ENCODE peak calls at places on chromosome 15, in nine cellular contexts. D is C1 segment of cervical spinal cord; U is activated T-cell treated with anti-CD3 and anti-CD28 coated beads for 1 hour; A is nephron progenitor cell; R is B cell; T is NCI-H1930; G is activated CD8-positive, alpha-beta memory T cell treated with anti-CD3 and anti-CD28 coated beads, Interleukin-2, amount 10 ng/mL, durations not matched to agents 7 days and 5 days; I is AG04449; Y is A172. J is an unnamed sample.

GRCh38 chr15:64599716-64600115 is 139.3 kb downstream of the ZNF609 start:
- DNase-seq in D (no peak), U (no peak), A (no peak), R (no peak), T (no peak), G (no peak), I (no peak), Y (peak), J (no peak)

GRCh38 chr15:68652141-68652540 is 73.3 kb downstream of the CORO2B start:
- DNase-seq in D (no peak), U (no peak), A (no peak), R (no peak), T (no peak), G (no peak), I (no peak), Y (peak), J (no peak)

GRCh38 chr15:70473623-70474366 is 289.6 kb downstream of the UACA start:
- DNase-seq in D (no peak), U (no peak), A (no peak), R (no peak), T (no peak), G (no peak), I (no peak), Y (no peak), J (no peak)

GRCh38 chr15:77002436-77002835 is 7.5 kb downstream of the PSTPIP1 start:
- DNase-seq in D (no peak), U (no peak), A (no peak), R (peak), T (no peak), G (no peak), I (no peak), Y (no peak), J (no peak)

GRCh38 chr15:60353245-60353940 is 44.4 kb downstream of the ANXA2 start:
- DNase-seq in D (no peak), U (no peak), A (no peak), R (no peak), T (no peak), G (no peak), I (no peak), Y (peak), J (no peak)

GRCh38 chr15:90038639-90039095 is 37.5 kb downstream of the ZNF710 start:
- DNase-seq in D (no peak), U (no peak), A (no peak), R (no peak), T (no peak), G (no peak), I (no peak), Y (no peak), J (no peak)

GRCh38 chr15:98085003-98085639 is 124.6 kb downstream of the ARRDC4 start:
- DNase-seq in D (no peak), U (no peak), A (peak), R (no peak), T (no peak), G (no peak), I (no peak), Y (peak), J (peak)

GRCh38 chr15:74129411-74130088 is 836 bp upstream of the ISLR2 start:
- DNase-seq in D (no peak), U (no peak), A (peak), R (no peak), T (no peak), G (no peak), I (no peak), Y (no peak), J (no peak)

GRCh38 chr15:61890106-61890505 is 170.1 kb downstream of the VPS13C start:
- DNase-seq in D (no peak), U (no peak), A (no peak), R (no peak), T (no peak), G (peak), I (no peak), Y (no peak), J (no peak)

GRCh38 chr15:66954601-66955000 is 110.8 kb upstream of the SMAD3 start:
- DNase-seq in D (no peak), U (no peak), A (no peak), R (no peak), T (no peak), G (no peak), I (no peak), Y (no peak), J (no peak)

GRCh38 chr15:56464893-56465520 is at the start of gene MNS1:
- DNase-seq in D (peak), U (peak), A (peak), R (peak), T (peak), G (peak), I (peak), Y (peak), J (peak)

GRCh38 chr15:29333261-29333660 is 63.6 kb upstream of the NSMCE3 start:
- DNase-seq in D (no peak), U (no peak), A (no peak), R (no peak), T (no peak), G (no peak), I (no peak), Y (no peak), J (no peak)

GRCh38 chr15:57017024-57017423 is 98.6 kb downstream of the TCF12 start:
- DNase-seq in D (no peak), U (no peak), A (no peak), R (no peak), T (no peak), G (no peak), I (no peak), Y (no peak), J (no peak)

GRCh38 chr15:39908186-39908585 is 11.9 kb downstream of the GPR176 start:
- DNase-seq in D (no peak), U (no peak), A (no peak), R (no peak), T (no peak), G (no peak), I (peak), Y (peak), J (peak)

GRCh38 chr15:101288905-101289513 is 6.0 kb downstream of the SNRPA1 start:
- DNase-seq in D (no peak), U (no peak), A (no peak), R (no peak), T (no peak), G (no peak), I (no peak), Y (peak), J (no peak)

GRCh38 chr15:74275957-74276356 is 39.8 kb downstream of the CCDC33 start:
- DNase-seq in D (no peak), U (no peak), A (no peak), R (no peak), T (no peak), G (no peak), I (no peak), Y (no peak), J (no peak)

GRCh38 chr15:70095387-70096214 is 2.1 kb downstream of the TLE3 start:
- DNase-seq in D (no peak), U (peak), A (peak), R (peak), T (no peak), G (peak), I (no peak), Y (no peak), J (no peak)

GRCh38 chr15:33311312-33311971 is 675 bp downstream of the RYR3 start:
- DNase-seq in D (no peak), U (no peak), A (peak), R (no peak), T (no peak), G (no peak), I (no peak), Y (no peak), J (no peak)

GRCh38 chr15:90184119-90184785 is 16.9 kb upstream of the SEMA4B start:
- DNase-seq in D (no peak), U (no peak), A (peak), R (peak), T (no peak), G (no peak), I (no peak), Y (peak), J (no peak)

GRCh38 chr15:48856947-48857346 is 21.0 kb upstream of the EID1 start:
- DNase-seq in D (no peak), U (no peak), A (peak), R (no peak), T (no peak), G (no peak), I (no peak), Y (no peak), J (no peak)

GRCh38 chr15:73984208-73984979 is 7.7 kb downstream of the STOML1 start:
- DNase-seq in D (no peak), U (no peak), A (no peak), R (no peak), T (no peak), G (peak), I (no peak), Y (no peak), J (no peak)

GRCh38 chr15:79494963-79495362 is 62.8 kb downstream of the MINAR1 start:
- DNase-seq in D (no peak), U (no peak), A (no peak), R (no peak), T (no peak), G (no peak), I (no peak), Y (no peak), J (no peak)

GRCh38 chr15:78120523-78120922 is 10.7 kb downstream of the CIB2 start:
- DNase-seq in D (no peak), U (no peak), A (no peak), R (peak), T (no peak), G (no peak), I (no peak), Y (no peak), J (no peak)

GRCh38 chr15:59615661-59616060 is 4.1 kb downstream of the GCNT3 start:
- DNase-seq in D (no peak), U (no peak), A (no peak), R (no peak), T (no peak), G (no peak), I (no peak), Y (no peak), J (no peak)

GRCh38 chr15:88426304-88426703 is 40.9 kb downstream of the MRPL46 start:
- DNase-seq in D (no peak), U (no peak), A (no peak), R (no peak), T (no peak), G (no peak), I (no peak), Y (no peak), J (no peak)

GRCh38 chr15:87638554-87639083 is 617.9 kb downstream of the NTRK3 start:
- DNase-seq in D (no peak), U (no peak), A (no peak), R (no peak), T (no peak), G (no peak), I (no peak), Y (no peak), J (no peak)